ENCODE peak calls at places on chromosomes 2 and 18, in five cellular contexts. W is ascending aorta, T is right lobe of liver, C is ovary, O is left lung. P is an unnamed sample.
A peak's percentile ranks its signal among the peaks of the same experiment; 100 is the strongest.

GRCh38 chr2:196291873-196292800 is 120.8 kb upstream of the STK17B start:
- DNase-seq in W (no peak), T (no peak), C (no peak), O (peak; percentile 41), P (peak; percentile 10)

GRCh38 chr18:58552057-58552461 is 76.8 kb downstream of the ALPK2 start:
- DNase-seq in W (no peak), T (no peak), C (no peak), O (no peak), P (no peak)

GRCh38 chr18:36296591-36297418 is 708 bp upstream of the FHOD3 start:
- DNase-seq in W (peak; percentile 83), T (peak; percentile 61), C (peak; percentile 86), O (peak; percentile 60), P (peak; percentile 58)

GRCh38 chr2:65383571-65384488 is 48.6 kb downstream of the SPRED2 start:
- DNase-seq in W (no peak), T (no peak), C (peak; percentile 51), O (no peak), P (no peak)

GRCh38 chr2:212076456-212076855 is 462.1 kb downstream of the ERBB4 start:
- DNase-seq in W (no peak), T (no peak), C (no peak), O (no peak), P (no peak)

GRCh38 chr2:156339110-156339847 is 6.8 kb upstream of the NR4A2 start:
- DNase-seq in W (no peak), T (no peak), C (no peak), O (no peak), P (no peak)

GRCh38 chr2:177242136-177242987 is 22.2 kb downstream of the NFE2L2 start:
- DNase-seq in W (no peak), T (no peak), C (no peak), O (no peak), P (no peak)

GRCh38 chr18:5197032-5197434 is at the start of gene AKAIN1:
- DNase-seq in W (no peak), T (peak; percentile 58), C (peak; percentile 45), O (peak; percentile 36), P (peak; percentile 53)

GRCh38 chr2:119482481-119483394 is 41.5 kb downstream of the SCTR start:
- DNase-seq in W (peak; percentile 92), T (no peak), C (no peak), O (no peak), P (no peak)

GRCh38 chr2:171347158-171347557 is 86.6 kb downstream of the METTL8 start:
- DNase-seq in W (no peak), T (no peak), C (no peak), O (no peak), P (no peak)

GRCh38 chr2:18440141-18440605 is 120.3 kb downstream of the RDH14 start:
- DNase-seq in W (no peak), T (no peak), C (no peak), O (no peak), P (no peak)
- H3K27me3 ChIP-seq in W (no peaks in the 10 kb centered on the region), T (no peaks in the 10 kb centered on the region), C (no peaks in the 10 kb centered on the region), O (no peaks in the 10 kb centered on the region), P (no peaks in the 10 kb centered on the region)

GRCh38 chr18:50902797-50903196 is 23.9 kb downstream of the ME2 start:
- DNase-seq in W (no peak), T (no peak), C (no peak), O (no peak), P (no peak)
- H3K9me3 ChIP-seq in W (no peaks in the 10 kb centered on the region), T (no peaks in the 10 kb centered on the region), C (no peaks in the 10 kb centered on the region), O (peaks cover 4% of the 10 kb centered on the region), P (no peaks in the 10 kb centered on the region)

GRCh38 chr2:70966681-70967080 is 11.7 kb upstream of the ANKRD53 start:
- DNase-seq in W (peak; percentile 25), T (no peak), C (no peak), O (no peak), P (no peak)

GRCh38 chr2:70965506-70965905 is 12.9 kb upstream of the ANKRD53 start:
- DNase-seq in W (peak; percentile 52), T (no peak), C (no peak), O (no peak), P (no peak)

GRCh38 chr2:70962885-70963878 is 15.2 kb upstream of the ANKRD53 start:
- DNase-seq in W (peak; percentile 60), T (no peak), C (no peak), O (no peak), P (peak; percentile 1)

GRCh38 chr2:70964133-70964532 is 14.3 kb upstream of the ANKRD53 start:
- DNase-seq in W (peak; percentile 51), T (no peak), C (no peak), O (no peak), P (no peak)

GRCh38 chr2:70964596-70965386 is 13.6 kb upstream of the ANKRD53 start:
- DNase-seq in W (peak; percentile 80), T (peak; percentile 72), C (peak; percentile 86), O (peak; percentile 57), P (peak; percentile 74)
- H3K27me3 ChIP-seq in W (no peaks in the 10 kb centered on the region), T (no peaks in the 10 kb centered on the region), C (no peaks in the 10 kb centered on the region), O (peaks cover 63% of the 10 kb centered on the region), P (no peaks in the 10 kb centered on the region)

DNA sequence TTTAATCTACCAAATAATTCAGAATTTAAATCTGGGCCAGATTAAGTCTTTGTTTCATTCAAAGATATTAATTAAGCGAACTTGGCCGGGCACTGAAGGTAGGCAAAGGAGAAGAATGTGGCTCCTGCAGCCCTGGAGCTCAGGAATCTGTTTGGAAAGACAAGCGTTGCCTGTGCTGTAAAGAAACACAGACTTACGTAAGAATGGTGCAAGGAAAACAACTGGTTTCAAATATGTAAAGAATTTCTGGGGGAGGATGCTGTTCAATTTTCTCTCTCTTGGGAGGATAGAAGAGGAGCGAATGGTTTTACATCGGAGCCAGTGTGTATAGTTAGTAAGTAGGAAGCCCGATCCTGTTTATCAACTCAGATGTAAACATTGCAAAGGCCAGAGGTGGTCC is 455.9 kb downstream of the LPIN1 start:
- DNase-seq in W (no peak), T (no peak), C (no peak), O (no peak), P (no peak)
- H3K9me3 ChIP-seq in W (no peaks in the 10 kb centered on the region), T (no peaks in the 10 kb centered on the region), C (no peaks in the 10 kb centered on the region), O (peaks cover 11% of the 10 kb centered on the region), P (no peaks in the 10 kb centered on the region)

DNA sequence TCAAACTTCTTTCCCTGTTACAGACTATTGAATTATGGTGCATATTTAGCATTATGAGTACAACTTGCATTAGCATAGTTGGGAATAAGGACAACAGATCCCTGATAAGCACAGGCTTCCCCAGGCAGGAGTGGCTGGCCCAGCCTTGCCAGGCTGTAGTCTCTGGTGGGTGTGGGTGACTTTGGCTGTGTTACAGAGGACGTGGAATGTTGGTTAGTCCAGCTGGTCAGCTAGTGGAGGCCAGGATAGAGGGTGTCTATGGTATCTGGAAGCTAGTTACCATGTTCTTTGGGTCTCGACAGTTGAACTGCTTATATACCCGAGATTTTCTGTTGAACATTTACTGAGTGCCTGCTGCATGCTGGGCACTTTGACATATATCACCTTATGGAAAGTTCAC is 4.7 kb downstream of the SH3RF3 start:
- DNase-seq in W (peak; percentile 52), T (no peak), C (no peak), O (no peak), P (no peak)
- H3K27me3 ChIP-seq in W (no peaks in the 10 kb centered on the region), T (no peaks in the 10 kb centered on the region), C (no peaks in the 10 kb centered on the region), O (peaks cover 37% of the 10 kb centered on the region), P (no peaks in the 10 kb centered on the region)